ENCODE peak calls at places on chromosomes 4 and X, in four cellular contexts. One of them, this sample, is unnamed.
A peak's percentile ranks its signal among the peaks of the same experiment; 100 is the strongest.

GRCh38 chrX:20141281-20142220 is at the start of gene EIF1AX:
- DNase-seq in spleen: peak; percentile 100
- DNase-seq in fibroblast of pulmonary artery: peak; percentile 98
- DNase-seq in fibroblast of lung: peak; percentile 99
- DNase-seq in this sample: peak; percentile 92

GRCh38 chrX:74788545-74789086 is 136.6 kb downstream of the NEXMIF start:
- DNase-seq in spleen: no peak
- DNase-seq in fibroblast of pulmonary artery: no peak
- DNase-seq in fibroblast of lung: no peak
- DNase-seq in this sample: no peak

GRCh38 chr4:4859010-4859798 is at the start of gene MSX1:
- DNase-seq in spleen: peak; percentile 89
- DNase-seq in fibroblast of pulmonary artery: peak; percentile 77
- DNase-seq in fibroblast of lung: peak; percentile 84
- DNase-seq in this sample: peak; percentile 25

GRCh38 chrX:134460861-134461218 is 875 bp downstream of the HPRT1 start:
- DNase-seq in spleen: no peak
- DNase-seq in fibroblast of pulmonary artery: no peak
- DNase-seq in fibroblast of lung: peak; percentile 11
- DNase-seq in this sample: no peak

GRCh38 chr4:162865102-162865501 is 301.6 kb downstream of the NAF1 start:
- DNase-seq in spleen: no peak
- DNase-seq in fibroblast of pulmonary artery: no peak
- DNase-seq in fibroblast of lung: no peak
- DNase-seq in this sample: no peak

GRCh38 chr4:125741825-125742452 is 427.2 kb downstream of the FAT4 start:
- DNase-seq in spleen: no peak
- DNase-seq in fibroblast of pulmonary artery: peak; percentile 76
- DNase-seq in fibroblast of lung: peak; percentile 32
- DNase-seq in this sample: no peak

GRCh38 chrX:49892552-49892951 is 13.3 kb downstream of the USP27X start:
- DNase-seq in spleen: no peak
- DNase-seq in fibroblast of pulmonary artery: no peak
- DNase-seq in fibroblast of lung: no peak
- DNase-seq in this sample: no peak

GRCh38 chrX:136812286-136812685 is 31.6 kb upstream of the ARHGEF6 start:
- DNase-seq in spleen: no peak
- DNase-seq in fibroblast of pulmonary artery: peak; percentile 31
- DNase-seq in fibroblast of lung: no peak
- DNase-seq in this sample: no peak

GRCh38 chr4:44150091-44150576 is 298.5 kb downstream of the KCTD8 start:
- DNase-seq in spleen: no peak
- DNase-seq in fibroblast of pulmonary artery: peak; percentile 63
- DNase-seq in fibroblast of lung: peak; percentile 80
- DNase-seq in this sample: no peak

GRCh38 chr4:41683321-41683720 is 65.2 kb downstream of the PHOX2B start:
- DNase-seq in spleen: no peak
- DNase-seq in fibroblast of pulmonary artery: no peak
- DNase-seq in fibroblast of lung: peak; percentile 11
- DNase-seq in this sample: no peak

GRCh38 chr4:151541438-151542071 is 132.6 kb downstream of the FHIP1A start:
- DNase-seq in spleen: no peak
- DNase-seq in fibroblast of pulmonary artery: peak; percentile 75
- DNase-seq in fibroblast of lung: peak; percentile 85
- DNase-seq in this sample: peak; percentile 89

GRCh38 chr4:40918330-40918729 is 168.6 kb downstream of the NSUN7 start:
- DNase-seq in spleen: no peak
- DNase-seq in fibroblast of pulmonary artery: peak; percentile 93
- DNase-seq in fibroblast of lung: peak; percentile 61
- DNase-seq in this sample: peak; percentile 75

GRCh38 chr4:3401436-3402171 is 40.2 kb upstream of the HGFAC start:
- DNase-seq in spleen: peak; percentile 63
- DNase-seq in fibroblast of pulmonary artery: no peak
- DNase-seq in fibroblast of lung: peak; percentile 71
- DNase-seq in this sample: no peak

GRCh38 chr4:6992728-6993655 is 50.2 kb upstream of the TADA2B start:
- DNase-seq in spleen: no peak
- DNase-seq in fibroblast of pulmonary artery: no peak
- DNase-seq in fibroblast of lung: peak; percentile 59
- DNase-seq in this sample: no peak
- H3K4me3 ChIP-seq in spleen: no peak overlapping the region
- H3K4me3 ChIP-seq in fibroblast of pulmonary artery: no peak overlapping the region
- H3K4me3 ChIP-seq in fibroblast of lung: no peak overlapping the region
- H3K4me3 ChIP-seq in this sample: no peak overlapping the region

GRCh38 chr4:15778742-15779231 is 659 bp downstream of the CD38 start:
- DNase-seq in spleen: peak; percentile 91
- DNase-seq in fibroblast of pulmonary artery: no peak
- DNase-seq in fibroblast of lung: peak; percentile 44
- DNase-seq in this sample: no peak
- H3K4me3 ChIP-seq in spleen: peak overlapping the region; percentile 72
- H3K4me3 ChIP-seq in fibroblast of pulmonary artery: peak overlapping the region; percentile 52
- H3K4me3 ChIP-seq in fibroblast of lung: peak overlapping the region; percentile 21
- H3K4me3 ChIP-seq in this sample: peak overlapping the region; percentile 39

GRCh38 chrX:2781698-2782097 is 29.9 kb downstream of the XG start:
- DNase-seq in spleen: no peak
- DNase-seq in fibroblast of pulmonary artery: no peak
- DNase-seq in fibroblast of lung: no peak
- DNase-seq in this sample: no peak
- H3K4me3 ChIP-seq in spleen: no peak overlapping the region
- H3K4me3 ChIP-seq in fibroblast of pulmonary artery: no peak overlapping the region
- H3K4me3 ChIP-seq in fibroblast of lung: no peak overlapping the region
- H3K4me3 ChIP-seq in this sample: no peak overlapping the region

GRCh38 chrX:110412971-110413726 is 54.5 kb downstream of the RTL9 start:
- DNase-seq in spleen: peak; percentile 89
- DNase-seq in fibroblast of pulmonary artery: peak; percentile 73
- DNase-seq in fibroblast of lung: peak; percentile 53
- DNase-seq in this sample: no peak

GRCh38 chrX:110415440-110416167 is 57.0 kb downstream of the RTL9 start:
- DNase-seq in spleen: no peak
- DNase-seq in fibroblast of pulmonary artery: no peak
- DNase-seq in fibroblast of lung: peak; percentile 81
- DNase-seq in this sample: no peak

GRCh38 chrX:110414273-110414672 is 55.6 kb downstream of the RTL9 start:
- DNase-seq in spleen: no peak
- DNase-seq in fibroblast of pulmonary artery: no peak
- DNase-seq in fibroblast of lung: no peak
- DNase-seq in this sample: no peak

GRCh38 chrX:110413727-110414124 is 55.1 kb downstream of the RTL9 start:
- DNase-seq in spleen: no peak
- DNase-seq in fibroblast of pulmonary artery: no peak
- DNase-seq in fibroblast of lung: no peak
- DNase-seq in this sample: no peak

DNA sequence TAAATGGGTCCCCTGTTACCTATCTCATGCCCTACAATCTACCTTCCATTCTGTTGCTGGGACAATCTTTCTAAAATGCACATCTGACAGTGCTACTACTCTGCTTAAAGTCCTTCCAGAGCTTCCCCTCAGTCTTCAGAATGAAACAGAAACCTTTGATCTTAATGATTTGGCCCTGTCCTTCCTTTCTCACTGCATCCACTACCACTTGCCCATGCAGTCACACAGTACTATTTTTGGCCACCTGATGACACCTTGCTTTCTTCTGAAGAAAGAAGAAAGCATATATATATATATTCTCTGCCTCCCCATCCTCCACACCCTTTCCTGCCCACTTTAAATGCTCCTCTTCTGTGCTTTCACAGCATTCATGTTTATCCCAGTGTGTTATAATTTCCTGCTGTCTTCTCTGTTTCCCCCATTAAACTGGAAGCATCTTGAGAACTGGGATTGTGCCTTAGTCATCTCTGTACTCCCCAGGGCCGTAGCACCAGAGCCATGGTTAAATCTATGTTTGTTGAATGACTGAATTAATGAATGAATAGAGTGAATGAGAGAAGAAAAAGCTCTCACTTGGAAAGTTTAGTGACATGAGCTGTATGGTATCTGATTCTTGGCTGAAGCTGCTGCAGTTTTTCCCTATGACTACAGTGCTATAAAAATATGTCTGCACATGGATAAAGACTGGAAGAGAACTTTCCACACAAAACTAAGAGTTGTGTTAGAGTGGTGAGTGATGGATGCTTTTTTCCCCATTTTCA is 56.2 kb downstream of the RTL9 start:
- DNase-seq in spleen: no peak
- DNase-seq in fibroblast of pulmonary artery: no peak
- DNase-seq in fibroblast of lung: peak; percentile 84
- DNase-seq in this sample: no peak
- H3K4me3 ChIP-seq in spleen: no peak overlapping the region
- H3K4me3 ChIP-seq in fibroblast of pulmonary artery: no peak overlapping the region
- H3K4me3 ChIP-seq in fibroblast of lung: no peak overlapping the region
- H3K4me3 ChIP-seq in this sample: no peak overlapping the region

GRCh38 chr4:2265113-2266110 is 3.5 kb upstream of the MXD4 start:
- DNase-seq in spleen: peak; percentile 76
- DNase-seq in fibroblast of pulmonary artery: no peak
- DNase-seq in fibroblast of lung: no peak
- DNase-seq in this sample: no peak
- H3K4me3 ChIP-seq in spleen: no peak overlapping the region
- H3K4me3 ChIP-seq in fibroblast of pulmonary artery: no peak overlapping the region
- H3K4me3 ChIP-seq in fibroblast of lung: no peak overlapping the region
- H3K4me3 ChIP-seq in this sample: no peak overlapping the region

GRCh38 chr4:76898385-76898692 is 395 bp upstream of the SOWAHB start:
- DNase-seq in spleen: no peak
- DNase-seq in fibroblast of pulmonary artery: no peak
- DNase-seq in fibroblast of lung: peak; percentile 5
- DNase-seq in this sample: no peak
- H3K4me3 ChIP-seq in spleen: peak overlapping the region; percentile 52
- H3K4me3 ChIP-seq in fibroblast of pulmonary artery: peak overlapping the region; percentile 30
- H3K4me3 ChIP-seq in fibroblast of lung: no peak overlapping the region
- H3K4me3 ChIP-seq in this sample: peak overlapping the region; percentile 42

GRCh38 chrX:21745756-21746155 is 12.2 kb downstream of the SMPX start:
- DNase-seq in spleen: no peak
- DNase-seq in fibroblast of pulmonary artery: peak; percentile 39
- DNase-seq in fibroblast of lung: no peak
- DNase-seq in this sample: no peak
- H3K4me3 ChIP-seq in spleen: no peak overlapping the region
- H3K4me3 ChIP-seq in fibroblast of pulmonary artery: no peak overlapping the region
- H3K4me3 ChIP-seq in fibroblast of lung: no peak overlapping the region
- H3K4me3 ChIP-seq in this sample: no peak overlapping the region

DNA sequence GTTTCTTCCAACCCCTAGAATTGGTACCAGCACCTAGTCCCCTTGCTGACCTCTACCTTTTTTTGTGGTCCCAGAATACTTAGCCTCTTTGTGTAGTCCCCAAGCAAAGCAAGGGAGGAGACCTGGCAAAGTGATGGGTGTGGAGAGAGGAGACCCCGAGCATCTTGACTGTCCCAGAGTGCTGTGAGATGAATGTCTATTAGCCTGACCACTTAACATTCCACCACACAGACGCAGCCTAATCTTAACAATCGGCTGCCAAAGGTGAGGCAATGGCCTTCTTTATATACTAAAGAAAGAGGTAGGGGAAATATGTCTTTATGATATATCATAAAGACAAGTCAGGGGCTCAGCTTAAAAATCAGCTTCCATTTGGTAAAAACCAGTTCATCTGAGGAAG is 55.9 kb downstream of the TRIM2 start:
- DNase-seq in spleen: no peak
- DNase-seq in fibroblast of pulmonary artery: no peak
- DNase-seq in fibroblast of lung: no peak
- DNase-seq in this sample: no peak
- H3K4me3 ChIP-seq in spleen: no peak overlapping the region
- H3K4me3 ChIP-seq in fibroblast of pulmonary artery: no peak overlapping the region
- H3K4me3 ChIP-seq in fibroblast of lung: no peak overlapping the region
- H3K4me3 ChIP-seq in this sample: no peak overlapping the region

DNA sequence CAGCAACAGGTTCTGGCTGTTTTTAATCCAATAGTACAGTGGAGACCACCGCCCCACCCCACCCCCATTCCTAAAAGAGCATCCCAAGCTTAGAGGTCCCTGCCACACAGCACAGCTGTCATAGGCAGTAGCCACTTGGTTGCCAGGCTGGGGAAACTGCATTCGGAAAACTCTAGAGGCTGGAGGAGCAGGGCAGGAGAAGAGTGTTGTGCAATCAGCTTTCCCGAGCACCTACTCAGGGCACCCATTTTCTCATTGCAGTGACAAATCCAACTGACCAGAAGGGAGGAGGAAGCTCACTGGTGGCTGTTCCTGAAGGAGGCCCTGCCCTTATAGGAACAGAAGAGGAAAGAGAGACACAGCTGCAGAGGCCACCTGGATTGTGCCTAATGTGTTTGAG is 1.1 kb downstream of the CXCL1 start:
- DNase-seq in spleen: no peak
- DNase-seq in fibroblast of pulmonary artery: peak; percentile 75
- DNase-seq in fibroblast of lung: no peak
- DNase-seq in this sample: no peak
- H3K4me3 ChIP-seq in spleen: peak overlapping the region; percentile 39
- H3K4me3 ChIP-seq in fibroblast of pulmonary artery: peak overlapping the region; percentile 67
- H3K4me3 ChIP-seq in fibroblast of lung: no peak overlapping the region
- H3K4me3 ChIP-seq in this sample: peak overlapping the region; percentile 62

This sample was measured in skeletal muscle cell.